ENCODE peak calls at places on chromosomes 13 and 19, in nine cellular contexts. W is NCI-H1105; R is mammary epithelial cell; O is NCI-H1092; B is islet precursor cell; K is stomach; U is stimulated activated CD4-positive, alpha-beta T cell treated with anti-CD3 and anti-CD28 coated beads, Interleukin-4, amount 100 ng/mL, for 48 hours; P is HS-27A; L is nephron progenitor cell. Q is an unnamed sample.

GRCh38 chr13:99756281-99756680 is 215.3 kb downstream of the ZIC5 start:
- DNase-seq in O (no peak), B (peak), R (no peak), W (no peak), P (no peak), L (no peak), U (no peak), K (no peak), Q (no peak)

GRCh38 chr13:99949657-99950413 is 21.7 kb downstream of the ZIC5 start:
- DNase-seq in K (no peak), W (no peak), U (no peak), O (no peak), B (no peak), L (peak), R (no peak), P (no peak), Q (no peak)

GRCh38 chr13:30735025-30735967 is at the start of gene ALOX5AP:
- DNase-seq in B (no peak), W (no peak), O (no peak), L (no peak), U (no peak), R (no peak), P (no peak), K (peak), Q (peak)

GRCh38 chr19:55257461-55258411 is 1.1 kb downstream of the PPP6R1 start:
- DNase-seq in W (no peak), K (no peak), R (peak), U (no peak), P (no peak), O (no peak), L (peak), B (no peak), Q (no peak)

GRCh38 chr19:29665826-29666633 is 769 bp downstream of the PLEKHF1 start:
- DNase-seq in B (peak), L (peak), O (no peak), W (no peak), R (peak), U (no peak), P (no peak), K (peak), Q (no peak)

GRCh38 chr19:50252111-50252886 is 48.9 kb downstream of the MYH14 start:
- DNase-seq in O (no peak), P (no peak), U (peak), R (no peak), B (peak), W (no peak), L (peak), K (no peak), Q (no peak)

GRCh38 chr19:610801-611505 is 21.3 kb downstream of the HCN2 start:
- DNase-seq in U (peak), P (no peak), R (no peak), K (peak), L (peak), W (no peak), O (no peak), B (peak), Q (no peak)

GRCh38 chr19:8552810-8553209 is 24.4 kb downstream of the MYO1F start:
- DNase-seq in W (no peak), K (no peak), U (no peak), B (no peak), L (no peak), O (no peak), P (no peak), R (peak), Q (no peak)

GRCh38 chr19:12513531-12514061 is 29.0 kb upstream of the ZNF709 start:
- DNase-seq in U (no peak), B (no peak), L (no peak), P (no peak), R (no peak), W (no peak), K (no peak), O (no peak), Q (no peak)

GRCh38 chr19:35618857-35619256 is 6.3 kb downstream of the HAUS5 start:
- DNase-seq in U (no peak), B (no peak), L (no peak), O (no peak), K (no peak), W (no peak), P (no peak), R (no peak), Q (no peak)

GRCh38 chr19:9881720-9882119 is 46.6 kb downstream of the PIN1 start:
- DNase-seq in L (no peak), P (no peak), O (no peak), B (no peak), K (peak), R (peak), W (no peak), U (no peak), Q (no peak)

GRCh38 chr19:28887920-28888618 is 324.9 kb downstream of the UQCRFS1 start:
- DNase-seq in P (no peak), R (no peak), O (no peak), B (peak), K (no peak), W (no peak), U (no peak), L (peak), Q (no peak)

GRCh38 chr19:15428956-15429824 is 10.4 kb upstream of the AKAP8L start:
- DNase-seq in R (no peak), W (no peak), L (no peak), U (no peak), B (no peak), O (no peak), P (no peak), K (no peak), Q (no peak)